ENCODE peak calls at places on chromosome 12, in six cellular contexts. One of them, this sample, is unnamed.

GRCh38 chr12:6626654-6627283 is 9.0 kb downstream of the LPAR5 start:
- DNase-seq in amniotic stem cell: no peak
- DNase-seq in smooth muscle cell of the brain vasculature: no peak
- DNase-seq in CD4-positive, alpha-beta memory T cell: no peak
- DNase-seq in GM12865: no peak
- DNase-seq in NCI-H345: no peak
- DNase-seq in this sample: peak; percentile 64

GRCh38 chr12:53200458-53201169 is 6.4 kb downstream of the ITGB7 start:
- DNase-seq in amniotic stem cell: no peak
- DNase-seq in smooth muscle cell of the brain vasculature: no peak
- DNase-seq in CD4-positive, alpha-beta memory T cell: no peak
- DNase-seq in GM12865: peak; percentile 88
- DNase-seq in NCI-H345: no peak
- DNase-seq in this sample: no peak

GRCh38 chr12:121233628-121234020 is 23.7 kb downstream of the P2RX4 start:
- DNase-seq in amniotic stem cell: no peak
- DNase-seq in smooth muscle cell of the brain vasculature: no peak
- DNase-seq in CD4-positive, alpha-beta memory T cell: no peak
- DNase-seq in GM12865: no peak
- DNase-seq in NCI-H345: no peak
- DNase-seq in this sample: no peak

GRCh38 chr12:64670039-64670438 is 59.7 kb downstream of the RASSF3 start:
- DNase-seq in amniotic stem cell: no peak
- DNase-seq in smooth muscle cell of the brain vasculature: no peak
- DNase-seq in CD4-positive, alpha-beta memory T cell: no peak
- DNase-seq in GM12865: peak; percentile 59
- DNase-seq in NCI-H345: no peak
- DNase-seq in this sample: no peak

GRCh38 chr12:107514887-107515445 is 170.6 kb upstream of the PWP1 start:
- DNase-seq in amniotic stem cell: no peak
- DNase-seq in smooth muscle cell of the brain vasculature: no peak
- DNase-seq in CD4-positive, alpha-beta memory T cell: no peak
- DNase-seq in GM12865: no peak
- DNase-seq in NCI-H345: no peak
- DNase-seq in this sample: peak; percentile 75

GRCh38 chr12:5402009-5402408 is 29.9 kb upstream of the NTF3 start:
- DNase-seq in amniotic stem cell: no peak
- DNase-seq in smooth muscle cell of the brain vasculature: no peak
- DNase-seq in CD4-positive, alpha-beta memory T cell: no peak
- DNase-seq in GM12865: no peak
- DNase-seq in NCI-H345: no peak
- DNase-seq in this sample: no peak

GRCh38 chr12:72491399-72491798 is 219.2 kb downstream of the TRHDE start:
- DNase-seq in amniotic stem cell: peak; percentile 14
- DNase-seq in smooth muscle cell of the brain vasculature: no peak
- DNase-seq in CD4-positive, alpha-beta memory T cell: no peak
- DNase-seq in GM12865: no peak
- DNase-seq in NCI-H345: no peak
- DNase-seq in this sample: no peak

GRCh38 chr12:9869307-9870161 is at the start of gene CLEC2B:
- DNase-seq in amniotic stem cell: no peak
- DNase-seq in smooth muscle cell of the brain vasculature: peak; percentile 40
- DNase-seq in CD4-positive, alpha-beta memory T cell: peak; percentile 65
- DNase-seq in GM12865: peak; percentile 74
- DNase-seq in NCI-H345: no peak
- DNase-seq in this sample: peak; percentile 63

GRCh38 chr12:48105321-48105866 is 485 bp downstream of the SENP1 start:
- DNase-seq in amniotic stem cell: no peak
- DNase-seq in smooth muscle cell of the brain vasculature: no peak
- DNase-seq in CD4-positive, alpha-beta memory T cell: peak; percentile 48
- DNase-seq in GM12865: peak; percentile 74
- DNase-seq in NCI-H345: no peak
- DNase-seq in this sample: no peak

GRCh38 chr12:16407332-16407731 is 59.9 kb downstream of the MGST1 start:
- DNase-seq in amniotic stem cell: no peak
- DNase-seq in smooth muscle cell of the brain vasculature: no peak
- DNase-seq in CD4-positive, alpha-beta memory T cell: no peak
- DNase-seq in GM12865: no peak
- DNase-seq in NCI-H345: no peak
- DNase-seq in this sample: peak; percentile 42

GRCh38 chr12:25715147-25715546 is 162.1 kb upstream of the LMNTD1 start:
- DNase-seq in amniotic stem cell: no peak
- DNase-seq in smooth muscle cell of the brain vasculature: no peak
- DNase-seq in CD4-positive, alpha-beta memory T cell: no peak
- DNase-seq in GM12865: no peak
- DNase-seq in NCI-H345: no peak
- DNase-seq in this sample: no peak

GRCh38 chr12:6553051-6553868 is 2.6 kb downstream of the IFFO1 start:
- DNase-seq in amniotic stem cell: peak; percentile 72
- DNase-seq in smooth muscle cell of the brain vasculature: no peak
- DNase-seq in CD4-positive, alpha-beta memory T cell: no peak
- DNase-seq in GM12865: no peak
- DNase-seq in NCI-H345: no peak
- DNase-seq in this sample: peak; percentile 24

GRCh38 chr12:13000935-13001724 is 1.1 kb upstream of the HEBP1 start:
- DNase-seq in amniotic stem cell: no peak
- DNase-seq in smooth muscle cell of the brain vasculature: no peak
- DNase-seq in CD4-positive, alpha-beta memory T cell: peak; percentile 52
- DNase-seq in GM12865: peak; percentile 22
- DNase-seq in NCI-H345: peak; percentile 61
- DNase-seq in this sample: peak; percentile 74

GRCh38 chr12:86264451-86265328 is 8.5 kb upstream of the MGAT4C start:
- DNase-seq in amniotic stem cell: no peak
- DNase-seq in smooth muscle cell of the brain vasculature: no peak
- DNase-seq in CD4-positive, alpha-beta memory T cell: no peak
- DNase-seq in GM12865: no peak
- DNase-seq in NCI-H345: peak; percentile 87
- DNase-seq in this sample: no peak

GRCh38 chr12:91774471-91774921 is 371.1 kb downstream of the BTG1 start:
- DNase-seq in amniotic stem cell: peak; percentile 43
- DNase-seq in smooth muscle cell of the brain vasculature: no peak
- DNase-seq in CD4-positive, alpha-beta memory T cell: no peak
- DNase-seq in GM12865: peak; percentile 24
- DNase-seq in NCI-H345: no peak
- DNase-seq in this sample: no peak

GRCh38 chr12:132046561-132046960 is 96.8 kb downstream of the EP400 start:
- DNase-seq in amniotic stem cell: peak; percentile 63
- DNase-seq in smooth muscle cell of the brain vasculature: peak; percentile 73
- DNase-seq in CD4-positive, alpha-beta memory T cell: no peak
- DNase-seq in GM12865: no peak
- DNase-seq in NCI-H345: no peak
- DNase-seq in this sample: no peak

GRCh38 chr12:75792687-75793086 is 238.9 kb downstream of the PHLDA1 start:
- DNase-seq in amniotic stem cell: no peak
- DNase-seq in smooth muscle cell of the brain vasculature: no peak
- DNase-seq in CD4-positive, alpha-beta memory T cell: no peak
- DNase-seq in GM12865: no peak
- DNase-seq in NCI-H345: no peak
- DNase-seq in this sample: no peak

GRCh38 chr12:93336344-93336743 is 41.4 kb upstream of the NUDT4 start:
- DNase-seq in amniotic stem cell: no peak
- DNase-seq in smooth muscle cell of the brain vasculature: no peak
- DNase-seq in CD4-positive, alpha-beta memory T cell: no peak
- DNase-seq in GM12865: no peak
- DNase-seq in NCI-H345: no peak
- DNase-seq in this sample: no peak

GRCh38 chr12:71469235-71469873 is 29.8 kb downstream of the LGR5 start:
- DNase-seq in amniotic stem cell: no peak
- DNase-seq in smooth muscle cell of the brain vasculature: no peak
- DNase-seq in CD4-positive, alpha-beta memory T cell: no peak
- DNase-seq in GM12865: no peak
- DNase-seq in NCI-H345: no peak
- DNase-seq in this sample: no peak

GRCh38 chr12:102950950-102951490 is 6.5 kb upstream of the ASCL1 start:
- DNase-seq in amniotic stem cell: no peak
- DNase-seq in smooth muscle cell of the brain vasculature: no peak
- DNase-seq in CD4-positive, alpha-beta memory T cell: no peak
- DNase-seq in GM12865: no peak
- DNase-seq in NCI-H345: peak; percentile 79
- DNase-seq in this sample: no peak

GRCh38 chr12:96402061-96402460 is 1.8 kb upstream of the CDK17 start:
- DNase-seq in amniotic stem cell: no peak
- DNase-seq in smooth muscle cell of the brain vasculature: no peak
- DNase-seq in CD4-positive, alpha-beta memory T cell: peak; percentile 30
- DNase-seq in GM12865: no peak
- DNase-seq in NCI-H345: no peak
- DNase-seq in this sample: no peak

GRCh38 chr12:40172879-40173278 is 51.9 kb upstream of the LRRK2 start:
- DNase-seq in amniotic stem cell: no peak
- DNase-seq in smooth muscle cell of the brain vasculature: no peak
- DNase-seq in CD4-positive, alpha-beta memory T cell: no peak
- DNase-seq in GM12865: no peak
- DNase-seq in NCI-H345: no peak
- DNase-seq in this sample: no peak

GRCh38 chr12:2490746-2491145 is 304.0 kb upstream of the FKBP4 start:
- DNase-seq in amniotic stem cell: no peak
- DNase-seq in smooth muscle cell of the brain vasculature: no peak
- DNase-seq in CD4-positive, alpha-beta memory T cell: no peak
- DNase-seq in GM12865: no peak
- DNase-seq in NCI-H345: no peak
- DNase-seq in this sample: no peak

GRCh38 chr12:12889701-12890100 is 1.7 kb upstream of the GPRC5A start:
- DNase-seq in amniotic stem cell: no peak
- DNase-seq in smooth muscle cell of the brain vasculature: no peak
- DNase-seq in CD4-positive, alpha-beta memory T cell: no peak
- DNase-seq in GM12865: no peak
- DNase-seq in NCI-H345: no peak
- DNase-seq in this sample: no peak

GRCh38 chr12:94793191-94793595 is 142.8 kb upstream of the TMCC3 start:
- DNase-seq in amniotic stem cell: no peak
- DNase-seq in smooth muscle cell of the brain vasculature: no peak
- DNase-seq in CD4-positive, alpha-beta memory T cell: no peak
- DNase-seq in GM12865: no peak
- DNase-seq in NCI-H345: no peak
- DNase-seq in this sample: peak; percentile 69

GRCh38 chr12:50934371-50934851 is 17.9 kb upstream of the HIGD1C start:
- DNase-seq in amniotic stem cell: no peak
- DNase-seq in smooth muscle cell of the brain vasculature: no peak
- DNase-seq in CD4-positive, alpha-beta memory T cell: no peak
- DNase-seq in GM12865: no peak
- DNase-seq in NCI-H345: no peak
- DNase-seq in this sample: peak; percentile 21

GRCh38 chr12:13668880-13669279 is 312.5 kb downstream of the GRIN2B start:
- DNase-seq in amniotic stem cell: no peak
- DNase-seq in smooth muscle cell of the brain vasculature: no peak
- DNase-seq in CD4-positive, alpha-beta memory T cell: no peak
- DNase-seq in GM12865: no peak
- DNase-seq in NCI-H345: no peak
- DNase-seq in this sample: no peak

GRCh38 chr12:120158351-120158750 is 36.2 kb downstream of the GCN1 start:
- DNase-seq in amniotic stem cell: no peak
- DNase-seq in smooth muscle cell of the brain vasculature: no peak
- DNase-seq in CD4-positive, alpha-beta memory T cell: no peak
- DNase-seq in GM12865: no peak
- DNase-seq in NCI-H345: no peak
- DNase-seq in this sample: no peak

GRCh38 chr12:124867389-124867930 is 3.8 kb upstream of the SCARB1 start:
- DNase-seq in amniotic stem cell: no peak
- DNase-seq in smooth muscle cell of the brain vasculature: no peak
- DNase-seq in CD4-positive, alpha-beta memory T cell: no peak
- DNase-seq in GM12865: no peak
- DNase-seq in NCI-H345: no peak
- DNase-seq in this sample: peak; percentile 64

GRCh38 chr12:122473543-122474323 is 27.0 kb downstream of the ZCCHC8 start:
- DNase-seq in amniotic stem cell: no peak
- DNase-seq in smooth muscle cell of the brain vasculature: no peak
- DNase-seq in CD4-positive, alpha-beta memory T cell: no peak
- DNase-seq in GM12865: peak; percentile 70
- DNase-seq in NCI-H345: no peak
- DNase-seq in this sample: peak; percentile 60

GRCh38 chr12:110941391-110941790 is 21.0 kb upstream of the MYL2 start:
- DNase-seq in amniotic stem cell: no peak
- DNase-seq in smooth muscle cell of the brain vasculature: no peak
- DNase-seq in CD4-positive, alpha-beta memory T cell: no peak
- DNase-seq in GM12865: no peak
- DNase-seq in NCI-H345: no peak
- DNase-seq in this sample: no peak

GRCh38 chr12:100733817-100734593 is 60.6 kb upstream of the ANO4 start:
- DNase-seq in amniotic stem cell: peak; percentile 53
- DNase-seq in smooth muscle cell of the brain vasculature: no peak
- DNase-seq in CD4-positive, alpha-beta memory T cell: no peak
- DNase-seq in GM12865: peak; percentile 53
- DNase-seq in NCI-H345: peak; percentile 50
- DNase-seq in this sample: peak; percentile 28

GRCh38 chr12:27012239-27012981 is 1.8 kb downstream of the TM7SF3 start:
- DNase-seq in amniotic stem cell: no peak
- DNase-seq in smooth muscle cell of the brain vasculature: no peak
- DNase-seq in CD4-positive, alpha-beta memory T cell: no peak
- DNase-seq in GM12865: no peak
- DNase-seq in NCI-H345: no peak
- DNase-seq in this sample: peak; percentile 36

This sample was measured in NB4.